ENCODE peak calls at places on chromosome X, in five cellular contexts. One of them, this sample, is unnamed.

GRCh38 chrX:119234931-119235555 is 1.0 kb upstream of the PGRMC1 start:
- DNase-seq in germinal center: no peak
- DNase-seq in posterior vena cava: no peak
- DNase-seq in MV-4-11: no peak
- DNase-seq in left colon: no peak
- DNase-seq in this sample: no peak

GRCh38 chrX:48956728-48957414 is 536 bp downstream of the OTUD5 start:
- DNase-seq in germinal center: no peak
- DNase-seq in posterior vena cava: no peak
- DNase-seq in MV-4-11: no peak
- DNase-seq in left colon: no peak
- DNase-seq in this sample: no peak

GRCh38 chrX:119552508-119552907 is 12.7 kb downstream of the STEEP1 start:
- DNase-seq in germinal center: no peak
- DNase-seq in posterior vena cava: no peak
- DNase-seq in MV-4-11: no peak
- DNase-seq in left colon: no peak
- DNase-seq in this sample: no peak

GRCh38 chrX:2701600-2701999 is 10.5 kb downstream of the CD99 start:
- DNase-seq in germinal center: peak; percentile 46
- DNase-seq in posterior vena cava: peak; percentile 71
- DNase-seq in MV-4-11: no peak
- DNase-seq in left colon: no peak
- DNase-seq in this sample: no peak

GRCh38 chrX:154457491-154458115 is 478 bp upstream of the PLXNA3 start:
- DNase-seq in germinal center: peak; percentile 79
- DNase-seq in posterior vena cava: no peak
- DNase-seq in MV-4-11: no peak
- DNase-seq in left colon: peak; percentile 62
- DNase-seq in this sample: no peak

GRCh38 chrX:41131766-41132165 is 46.5 kb downstream of the USP9X start:
- DNase-seq in germinal center: no peak
- DNase-seq in posterior vena cava: no peak
- DNase-seq in MV-4-11: no peak
- DNase-seq in left colon: no peak
- DNase-seq in this sample: no peak

GRCh38 chrX:11188664-11189063 is 77.5 kb downstream of the HCCS start:
- DNase-seq in germinal center: no peak
- DNase-seq in posterior vena cava: no peak
- DNase-seq in MV-4-11: peak; percentile 6
- DNase-seq in left colon: no peak
- DNase-seq in this sample: no peak

GRCh38 chrX:31266172-31267076 is 194.6 kb upstream of the FTHL17 start:
- DNase-seq in germinal center: peak; percentile 71
- DNase-seq in posterior vena cava: peak; percentile 82
- DNase-seq in MV-4-11: no peak
- DNase-seq in left colon: peak; percentile 45
- DNase-seq in this sample: peak; percentile 43

GRCh38 chrX:73561791-73562190 is 1.2 kb upstream of the CHIC1 start:
- DNase-seq in germinal center: no peak
- DNase-seq in posterior vena cava: no peak
- DNase-seq in MV-4-11: no peak
- DNase-seq in left colon: no peak
- DNase-seq in this sample: no peak

GRCh38 chrX:15471016-15471415 is 22.1 kb downstream of the PIR start:
- DNase-seq in germinal center: peak; percentile 8
- DNase-seq in posterior vena cava: no peak
- DNase-seq in MV-4-11: peak; percentile 89
- DNase-seq in left colon: peak; percentile 36
- DNase-seq in this sample: peak; percentile 67

GRCh38 chrX:18964880-18965279 is 19.0 kb downstream of the PHKA2 start:
- DNase-seq in germinal center: no peak
- DNase-seq in posterior vena cava: no peak
- DNase-seq in MV-4-11: peak; percentile 6
- DNase-seq in left colon: no peak
- DNase-seq in this sample: no peak

GRCh38 chrX:38055170-38055847 is 49.0 kb downstream of the SYTL5 start:
- DNase-seq in germinal center: no peak
- DNase-seq in posterior vena cava: no peak
- DNase-seq in MV-4-11: no peak
- DNase-seq in left colon: no peak
- DNase-seq in this sample: no peak

GRCh38 chrX:122907375-122907774 is 276.7 kb upstream of the GRIA3 start:
- DNase-seq in germinal center: no peak
- DNase-seq in posterior vena cava: no peak
- DNase-seq in MV-4-11: no peak
- DNase-seq in left colon: no peak
- DNase-seq in this sample: no peak

GRCh38 chrX:32155044-32155638 is 1056.2 kb downstream of the DMD start:
- DNase-seq in germinal center: no peak
- DNase-seq in posterior vena cava: no peak
- DNase-seq in MV-4-11: no peak
- DNase-seq in left colon: no peak
- DNase-seq in this sample: no peak

GRCh38 chrX:65017464-65017863 is 41.2 kb upstream of the ZC4H2 start:
- DNase-seq in germinal center: no peak
- DNase-seq in posterior vena cava: no peak
- DNase-seq in MV-4-11: no peak
- DNase-seq in left colon: no peak
- DNase-seq in this sample: no peak

GRCh38 chrX:92232182-92232581 is 453.0 kb downstream of the PCDH11X start:
- DNase-seq in germinal center: no peak
- DNase-seq in posterior vena cava: no peak
- DNase-seq in MV-4-11: no peak
- DNase-seq in left colon: no peak
- DNase-seq in this sample: no peak

GRCh38 chrX:51456246-51456645 is 40.1 kb downstream of the NUDT11 start:
- DNase-seq in germinal center: no peak
- DNase-seq in posterior vena cava: no peak
- DNase-seq in MV-4-11: no peak
- DNase-seq in left colon: no peak
- DNase-seq in this sample: no peak

GRCh38 chrX:32749075-32749474 is 462.3 kb downstream of the DMD start:
- DNase-seq in germinal center: no peak
- DNase-seq in posterior vena cava: no peak
- DNase-seq in MV-4-11: no peak
- DNase-seq in left colon: no peak
- DNase-seq in this sample: no peak

GRCh38 chrX:46710927-46711623 is 47.8 kb downstream of the SLC9A7 start:
- DNase-seq in germinal center: no peak
- DNase-seq in posterior vena cava: no peak
- DNase-seq in MV-4-11: peak; percentile 45
- DNase-seq in left colon: no peak
- DNase-seq in this sample: no peak

GRCh38 chrX:97159916-97160800 is 276.4 kb downstream of the RPA4 start:
- DNase-seq in germinal center: no peak
- DNase-seq in posterior vena cava: no peak
- DNase-seq in MV-4-11: no peak
- DNase-seq in left colon: no peak
- DNase-seq in this sample: no peak